ENCODE peak calls at places on chromosomes 3 and 15, in five cellular contexts. R, X, G, U and N are unnamed samples.

GRCh38 chr15:45378149-45378912 is at the start of gene GATM:
- DNase-seq in R (peak; percentile 86), X (peak; percentile 84), G (peak; percentile 75), U (peak; percentile 85), N (peak; percentile 79)

GRCh38 chr3:112053229-112053628 is 18.7 kb downstream of the TMPRSS7 start:
- DNase-seq in R (no peak), X (no peak), G (no peak), U (no peak), N (no peak)

GRCh38 chr15:99102332-99103235 is 2.3 kb upstream of the SYNM start:
- DNase-seq in R (no peak), X (no peak), G (no peak), U (peak; percentile 7), N (no peak)

GRCh38 chr3:158702815-158703481 is 29.3 kb downstream of the RARRES1 start:
- DNase-seq in R (no peak), X (no peak), G (peak; percentile 64), U (peak; percentile 88), N (no peak)

GRCh38 chr3:131033480-131034080 is 6.9 kb downstream of the NEK11 start:
- DNase-seq in R (no peak), X (no peak), G (peak; percentile 79), U (peak; percentile 27), N (no peak)

GRCh38 chr3:51340989-51341636 is 44.0 kb upstream of the MANF start:
- DNase-seq in R (peak; percentile 31), X (peak; percentile 21), G (no peak), U (no peak), N (peak; percentile 13)

GRCh38 chr3:50610181-50610971 is 1.2 kb downstream of the CISH start:
- DNase-seq in R (peak; percentile 51), X (peak; percentile 50), G (no peak), U (no peak), N (no peak)

GRCh38 chr3:134004841-134005240 is 24.9 kb downstream of the SLCO2A1 start:
- DNase-seq in R (no peak), X (no peak), G (no peak), U (peak; percentile 40), N (no peak)

GRCh38 chr3:129622933-129623332 is 16.5 kb upstream of the PLXND1 start:
- DNase-seq in R (no peak), X (no peak), G (no peak), U (no peak), N (no peak)

GRCh38 chr3:111069974-111070751 is 1.5 kb upstream of the NECTIN3 start:
- DNase-seq in R (peak; percentile 46), X (peak; percentile 35), G (no peak), U (peak; percentile 11), N (peak; percentile 25)

GRCh38 chr3:62164196-62164595 is 209.2 kb downstream of the FEZF2 start:
- DNase-seq in R (no peak), X (no peak), G (no peak), U (no peak), N (no peak)

GRCh38 chr3:189981668-189982067 is 139.0 kb downstream of the P3H2 start:
- DNase-seq in R (peak; percentile 73), X (no peak), G (peak; percentile 90), U (peak; percentile 99), N (peak; percentile 20)

GRCh38 chr3:124964432-124964831 is 29.9 kb upstream of the MUC13 start:
- DNase-seq in R (no peak), X (no peak), G (no peak), U (peak; percentile 69), N (no peak)

GRCh38 chr15:92901053-92901761 is 1.1 kb downstream of the CHD2 start:
- DNase-seq in R (no peak), X (no peak), G (no peak), U (no peak), N (no peak)

GRCh38 chr15:26771917-26772587 is 814 bp downstream of the GABRB3 start:
- DNase-seq in R (peak; percentile 4), X (no peak), G (no peak), U (peak; percentile 13), N (no peak)

GRCh38 chr3:48855681-48856447 is 8.2 kb upstream of the PRKAR2A start:
- DNase-seq in R (no peak), X (no peak), G (no peak), U (no peak), N (no peak)

DNA sequence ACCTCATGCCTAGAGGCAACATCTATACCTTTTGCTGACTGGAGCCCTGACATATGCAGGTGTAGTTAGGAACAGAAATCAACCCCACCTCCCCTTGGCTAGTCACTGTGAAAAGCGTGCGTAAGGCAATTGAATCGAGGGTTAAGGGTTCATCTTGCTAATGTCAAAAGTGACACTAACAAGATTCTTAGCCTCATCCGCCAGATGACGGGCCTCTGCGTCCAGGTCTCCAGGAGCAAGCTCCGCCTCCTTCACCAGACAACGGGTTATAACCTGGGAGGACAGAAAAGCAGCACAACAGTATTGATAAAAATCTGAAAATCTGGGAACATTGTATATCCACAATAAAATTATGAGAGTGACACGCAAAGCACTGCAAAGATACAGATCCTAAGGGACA is 4.7 kb downstream of the SELENOS start:
- DNase-seq in R (no peak), X (no peak), G (no peak), U (no peak), N (no peak)
- H3K27me3 ChIP-seq in R (no peaks in the 10 kb centered on the region), X (no peaks in the 10 kb centered on the region), G (no peaks in the 10 kb centered on the region), U (no peaks in the 10 kb centered on the region), N (no peaks in the 10 kb centered on the region)

GRCh38 chr3:98994128-98994762 is 92.8 kb upstream of the DCBLD2 start:
- DNase-seq in R (no peak), X (no peak), G (peak; percentile 84), U (peak; percentile 67), N (no peak)
- TF ChIP-seq CTCF in R (peak; percentile 77), X (peak; percentile 74), G (peak; percentile 93), U (peak; percentile 46), N (peak; percentile 77)

DNA sequence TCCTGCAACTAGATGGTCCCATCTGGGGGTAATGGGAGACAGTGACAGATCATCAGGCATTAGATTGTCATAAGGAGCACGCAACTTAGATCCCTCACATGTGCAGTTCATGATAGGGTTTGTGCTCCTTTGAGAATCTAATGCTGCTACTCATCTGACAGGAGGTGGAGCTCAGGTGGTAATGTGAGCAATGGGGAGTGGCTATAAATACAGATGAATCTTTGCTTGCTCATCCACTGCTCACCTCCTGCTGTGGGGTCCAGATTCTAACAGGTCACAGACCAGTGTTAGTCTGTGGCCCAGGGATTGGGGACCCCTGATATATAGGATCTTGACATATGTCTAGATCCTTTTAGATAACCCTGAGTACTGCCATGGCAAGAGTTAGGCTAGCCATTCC is 52.7 kb downstream of the RASGRF1 start:
- DNase-seq in R (no peak), X (no peak), G (peak; percentile 47), U (no peak), N (no peak)
- H3K4me3 ChIP-seq in R (no peak overlapping the region), X (no peak overlapping the region), G (no peak overlapping the region), U (no peak overlapping the region), N (no peak overlapping the region)

GRCh38 chr15:62165793-62166380 is 802 bp upstream of the C2CD4B start:
- DNase-seq in R (no peak), X (no peak), G (no peak), U (no peak), N (peak; percentile 58)

GRCh38 chr15:62163397-62163796 is 1.7 kb downstream of the C2CD4B start:
- DNase-seq in R (no peak), X (no peak), G (no peak), U (no peak), N (no peak)

GRCh38 chr15:62164500-62165028 is 521 bp downstream of the C2CD4B start:
- DNase-seq in R (no peak), X (peak; percentile 15), G (no peak), U (peak; percentile 4), N (no peak)

GRCh38 chr15:62165029-62165792 is at the start of gene C2CD4B:
- DNase-seq in R (peak; percentile 5), X (peak; percentile 46), G (no peak), U (no peak), N (peak; percentile 82)

DNA sequence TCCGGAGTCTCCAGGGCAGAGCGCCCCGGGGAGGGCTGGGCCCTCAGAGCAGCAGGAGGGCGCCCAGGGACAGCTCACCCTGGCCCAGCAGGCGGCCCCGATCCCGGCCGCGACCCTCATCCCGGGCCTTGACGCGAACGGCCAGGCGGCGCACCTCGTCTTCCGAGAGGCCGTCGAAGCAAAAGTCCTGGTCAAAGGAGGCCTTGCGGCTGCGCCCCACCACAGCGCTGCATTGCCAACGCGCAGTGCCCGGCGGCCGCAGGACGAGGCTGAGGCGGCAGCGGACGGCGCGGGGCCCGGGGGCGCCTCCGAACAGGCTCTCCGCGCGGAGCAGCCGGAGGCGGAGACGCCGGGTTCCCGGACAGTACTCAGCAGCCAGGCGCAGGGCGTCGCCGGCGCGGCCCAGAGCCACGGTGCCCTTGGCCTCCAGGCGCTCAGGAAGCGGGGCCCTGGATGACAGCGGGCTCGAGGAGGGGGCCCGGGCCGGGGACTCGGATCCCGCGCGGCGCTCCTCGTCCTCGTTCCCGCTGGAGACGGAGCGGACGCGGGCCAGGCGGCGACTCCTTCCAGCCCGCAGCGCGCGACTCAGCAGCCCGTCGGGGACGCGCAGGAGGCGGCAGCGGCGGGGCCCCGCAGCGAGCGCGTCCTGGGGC is 1.1 kb downstream of the C2CD4B start:
- DNase-seq in R (no peak), X (no peak), G (no peak), U (no peak), N (no peak)
- H3K27me3 ChIP-seq in R (peaks cover 47% of the 10 kb centered on the region), X (no peaks in the 10 kb centered on the region), G (peaks cover 20% of the 10 kb centered on the region), U (peaks cover 30% of the 10 kb centered on the region), N (peaks cover 41% of the 10 kb centered on the region)

DNA sequence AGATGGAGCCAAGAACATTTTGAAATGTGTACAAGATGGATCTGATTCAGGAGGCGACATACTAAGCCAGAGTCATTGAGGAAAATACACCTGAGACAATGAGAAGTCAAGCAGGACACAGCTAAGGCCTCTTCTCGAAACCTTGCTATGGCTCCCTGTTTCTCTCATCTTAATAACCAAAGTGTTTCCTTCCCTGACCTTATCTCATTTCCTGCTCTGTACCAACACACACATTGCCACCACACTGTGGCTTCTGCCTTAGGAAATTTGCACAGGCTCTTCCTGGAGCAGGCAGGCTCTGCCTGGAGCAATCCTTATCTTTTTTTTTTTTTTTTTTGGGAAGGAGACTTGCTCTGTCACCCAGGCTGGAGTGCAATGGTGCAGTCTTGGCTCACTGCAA is 36.6 kb downstream of the OXSM start:
- DNase-seq in R (no peak), X (no peak), G (no peak), U (no peak), N (no peak)
- TF ChIP-seq CTCF in R (no peak), X (no peak), G (no peak), U (no peak), N (no peak)

GRCh38 chr3:39332525-39332924 is 3.0 kb downstream of the CCR8 start:
- DNase-seq in R (no peak), X (no peak), G (no peak), U (no peak), N (peak; percentile 14)

GRCh38 chr3:39330824-39331223 is 1.3 kb downstream of the CCR8 start:
- DNase-seq in R (no peak), X (no peak), G (no peak), U (no peak), N (no peak)

GRCh38 chr3:39327746-39328349 is 1.7 kb upstream of the CCR8 start:
- DNase-seq in R (no peak), X (no peak), G (no peak), U (no peak), N (no peak)

GRCh38 chr3:39327053-39327745 is 2.3 kb upstream of the CCR8 start:
- DNase-seq in R (no peak), X (no peak), G (no peak), U (no peak), N (no peak)

DNA sequence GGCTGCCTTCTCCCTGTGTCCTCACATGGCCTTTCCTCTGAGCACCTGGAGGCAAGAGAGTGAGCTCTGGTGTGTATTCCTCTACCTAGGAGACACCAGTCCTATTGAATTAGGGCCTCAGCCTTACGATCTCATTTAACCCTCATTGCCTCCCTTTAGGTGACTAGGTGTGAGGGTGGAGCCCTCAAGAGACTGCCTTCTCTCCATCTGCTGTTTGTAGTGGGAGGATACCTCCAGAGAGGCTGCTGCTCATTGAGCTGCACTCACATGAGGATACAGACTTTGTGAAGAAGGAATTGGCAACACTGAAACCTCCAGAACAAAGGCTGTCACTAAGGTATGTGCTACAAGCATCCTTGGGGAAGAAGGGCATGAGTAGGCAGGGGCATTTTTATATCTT is at the start of gene CCR8:
- DNase-seq in R (no peak), X (no peak), G (no peak), U (no peak), N (no peak)
- H3K4me3 ChIP-seq in R (no peak within 1 kb of the TSS), X (no peak within 1 kb of the TSS), G (no peak within 1 kb of the TSS), U (no peak within 1 kb of the TSS), N (no peak within 1 kb of the TSS)